ENCODE peak calls at places on chromosomes 3 and 15, in four cellular contexts. K, S, B and G are unnamed samples. For H3K4me1, the result is how much of the 10 kb centered on the place peaks cover.

GRCh38 chr15:61398310-61398709 is 169.2 kb upstream of the RORA start:
- DNase-seq in K (no peak), S (no peak), B (no peak), G (no peak)

GRCh38 chr3:13013151-13013561 is 60.1 kb downstream of the IQSEC1 start:
- DNase-seq in K (no peak), S (no peak), B (no peak), G (no peak)

GRCh38 chr3:37833790-37834189 is 27.9 kb upstream of the CTDSPL start:
- DNase-seq in K (no peak), S (no peak), B (peak), G (no peak)

GRCh38 chr15:28918141-28918983 is 32.6 kb downstream of the APBA2 start:
- DNase-seq in K (no peak), S (no peak), B (peak), G (no peak)

GRCh38 chr15:39939487-39940452 is 5.9 kb downstream of the EIF2AK4 start:
- DNase-seq in K (no peak), S (no peak), B (no peak), G (no peak)

GRCh38 chr3:72938471-72939265 is 50.8 kb downstream of the GXYLT2 start:
- DNase-seq in K (peak), S (peak), B (peak), G (peak)

GRCh38 chr15:52463638-52464037 is 65.0 kb downstream of the MYO5A start:
- DNase-seq in K (no peak), S (no peak), B (no peak), G (no peak)

GRCh38 chr15:85329561-85330421 is 50.6 kb upstream of the AKAP13 start:
- DNase-seq in K (no peak), S (no peak), B (peak), G (peak)

GRCh38 chr3:155519081-155519480 is 225.6 kb upstream of the STRIT1 start:
- DNase-seq in K (no peak), S (no peak), B (no peak), G (no peak)

GRCh38 chr3:55161256-55161655 is 233.4 kb upstream of the LRTM1 start:
- DNase-seq in K (no peak), S (no peak), B (no peak), G (no peak)

GRCh38 chr15:59137566-59137965 is 32.6 kb downstream of the CCNB2 start:
- DNase-seq in K (no peak), S (no peak), B (no peak), G (no peak)

GRCh38 chr15:39466428-39466827 is 114.5 kb upstream of the THBS1 start:
- DNase-seq in K (no peak), S (peak), B (no peak), G (no peak)

GRCh38 chr3:129346690-129347440 is 68.2 kb downstream of the HMCES start:
- DNase-seq in K (no peak), S (no peak), B (no peak), G (no peak)

GRCh38 chr15:62756326-62756994 is 286.1 kb upstream of the TPM1 start:
- DNase-seq in K (no peak), S (no peak), B (no peak), G (no peak)

GRCh38 chr3:126760541-126760940 is 56.5 kb downstream of the CHCHD6 start:
- DNase-seq in K (no peak), S (no peak), B (no peak), G (no peak)

GRCh38 chr3:71536376-71536965 is 47.1 kb downstream of the FOXP1 start:
- DNase-seq in K (no peak), S (no peak), B (no peak), G (no peak)

GRCh38 chr3:14206548-14207177 is 28.0 kb downstream of the LSM3 start:
- DNase-seq in K (no peak), S (no peak), B (no peak), G (no peak)

GRCh38 chr15:76648732-76649444 is 256.3 kb downstream of the SCAPER start:
- DNase-seq in K (no peak), S (no peak), B (no peak), G (no peak)

GRCh38 chr3:80697291-80697690 is 929.5 kb upstream of the ROBO1 start:
- DNase-seq in K (no peak), S (no peak), B (no peak), G (no peak)

GRCh38 chr3:41362638-41363559 is 163.6 kb downstream of the CTNNB1 start:
- DNase-seq in K (no peak), S (no peak), B (no peak), G (no peak)

GRCh38 chr3:72306800-72307341 is 521.9 kb upstream of the PROK2 start:
- DNase-seq in K (no peak), S (no peak), B (no peak), G (no peak)

GRCh38 chr15:84967380-84967779 is 14.3 kb upstream of the PDE8A start:
- DNase-seq in K (no peak), S (no peak), B (no peak), G (no peak)

GRCh38 chr3:38114052-38114874 is 22.7 kb downstream of the ACAA1 start:
- DNase-seq in K (no peak), S (no peak), B (no peak), G (no peak)

GRCh38 chr15:33425149-33425548 is 114.4 kb downstream of the RYR3 start:
- DNase-seq in K (no peak), S (no peak), B (no peak), G (no peak)

GRCh38 chr15:48373855-48374421 is 42.7 kb downstream of the DUT start:
- DNase-seq in K (no peak), S (no peak), B (peak), G (no peak)

GRCh38 chr15:31274496-31275330 is 51.9 kb upstream of the KLF13 start:
- DNase-seq in K (no peak), S (peak), B (no peak), G (no peak)

GRCh38 chr3:124858275-124858674 is 28.9 kb downstream of the ITGB5 start:
- DNase-seq in K (no peak), S (no peak), B (no peak), G (no peak)

GRCh38 chr3:177262396-177262795 is 65.1 kb upstream of the TBL1XR1 start:
- DNase-seq in K (no peak), S (no peak), B (no peak), G (no peak)

GRCh38 chr3:123076496-123077418 is 9.9 kb downstream of the PDIA5 start:
- DNase-seq in K (peak), S (peak), B (no peak), G (peak)

GRCh38 chr15:33068007-33068441 is 126.5 kb downstream of the FMN1 start:
- DNase-seq in K (no peak), S (peak), B (peak), G (peak)

GRCh38 chr3:9909221-9910013 is 6.8 kb downstream of the IL17RE start:
- DNase-seq in K (no peak), S (no peak), B (no peak), G (no peak)

GRCh38 chr3:24401090-24401810 is 93.4 kb downstream of the THRB start:
- DNase-seq in K (no peak), S (no peak), B (no peak), G (peak)

GRCh38 chr3:40196966-40197365 is 112.5 kb upstream of the EIF1B start:
- DNase-seq in K (no peak), S (no peak), B (no peak), G (no peak)

GRCh38 chr3:16203031-16203430 is 28.6 kb downstream of the GALNT15 start:
- DNase-seq in K (no peak), S (no peak), B (no peak), G (no peak)

GRCh38 chr3:9534429-9534828 is 19.2 kb downstream of the LHFPL4 start:
- DNase-seq in K (no peak), S (no peak), B (no peak), G (no peak)

GRCh38 chr3:12977117-12977808 is 96.0 kb downstream of the IQSEC1 start:
- DNase-seq in K (no peak), S (no peak), B (no peak), G (no peak)

DNA sequence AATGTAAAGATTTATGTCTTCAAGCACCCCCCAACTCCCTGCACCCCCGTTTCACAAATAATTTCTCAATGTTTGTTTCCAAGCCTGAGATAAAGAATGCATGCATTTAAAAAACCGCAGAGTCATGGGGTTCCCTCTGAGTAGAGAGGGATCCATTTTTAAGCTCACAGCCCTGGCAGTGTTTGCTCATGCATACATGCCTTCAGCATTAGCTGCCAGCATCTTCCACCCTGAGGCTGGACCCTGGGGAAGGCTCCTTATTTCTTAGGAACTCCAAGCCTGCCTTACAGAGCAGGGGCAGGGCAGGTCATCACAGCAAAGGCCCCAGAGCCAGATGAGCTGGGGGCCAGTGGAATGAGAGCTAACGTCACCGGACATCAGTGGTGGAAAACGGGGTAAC is 31.3 kb downstream of the TLE3 start:
- DNase-seq in K (no peak), S (no peak), B (no peak), G (no peak)
- H3K4me1 ChIP-seq in K (under half), S (half or more), B (under half), G (under half)

DNA sequence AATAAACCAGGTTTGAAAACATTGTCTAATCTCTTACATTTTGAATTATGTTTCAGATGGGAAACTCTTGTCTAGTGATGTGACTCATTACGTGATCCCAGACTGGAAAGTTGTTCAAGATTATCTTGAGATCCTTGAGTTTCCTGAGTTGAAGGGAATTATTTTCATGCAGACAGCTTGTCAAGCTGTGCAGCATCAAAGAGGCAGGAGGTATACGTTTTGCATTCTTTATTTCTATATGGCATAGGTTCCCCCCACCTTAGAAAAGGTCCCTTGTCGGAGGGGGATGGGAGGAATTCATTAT is 1.5 kb downstream of the DIS3L start:
- DNase-seq in K (no peak), S (no peak), B (peak), G (no peak)
- H3K4me3 ChIP-seq in K (peak), S (no peak), B (peak), G (no peak)

GRCh38 chr3:58154752-58155449 is 55.9 kb downstream of the DNASE1L3 start:
- DNase-seq in K (no peak), S (no peak), B (no peak), G (no peak)
- H3K4me1 ChIP-seq in K (under half), S (under half), B (under half), G (under half)

DNA sequence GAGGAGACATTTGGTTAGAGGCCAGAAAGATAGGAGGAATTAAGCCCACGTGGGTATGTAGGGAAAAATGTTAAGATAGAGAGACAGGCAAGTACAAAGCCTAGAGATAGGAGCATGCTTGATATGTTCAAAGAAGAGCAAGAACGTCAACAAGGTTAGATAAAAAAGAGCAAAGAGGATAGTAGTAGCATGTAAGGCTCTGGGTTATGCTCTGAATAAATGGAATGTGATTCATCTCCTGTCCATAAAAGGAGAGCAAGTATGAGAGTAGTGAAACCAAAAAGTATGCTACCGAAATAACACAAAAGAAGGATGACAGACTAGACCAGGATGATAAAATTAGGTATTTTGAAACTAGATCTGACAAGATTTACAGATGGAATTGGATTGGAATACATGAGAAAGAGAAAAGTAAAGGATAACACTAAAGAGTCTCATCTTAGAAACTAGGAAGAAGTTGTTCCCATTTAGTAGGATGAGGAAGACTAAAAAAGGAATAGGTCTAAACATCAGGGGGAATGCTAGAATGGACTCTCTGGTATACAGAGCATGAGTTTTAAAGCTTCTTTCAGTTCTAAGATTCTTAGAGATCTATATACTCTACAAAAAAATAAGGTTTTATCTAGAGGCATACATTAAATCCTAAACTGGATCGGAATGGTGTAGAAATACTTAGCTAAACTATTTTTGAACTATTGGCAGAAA is 59.1 kb downstream of the TRPM7 start:
- DNase-seq in K (no peak), S (no peak), B (no peak), G (no peak)
- H3K4me3 ChIP-seq in K (no peak), S (no peak), B (no peak), G (no peak)

GRCh38 chr3:149081772-149082171 is 4.6 kb downstream of the HLTF start:
- DNase-seq in K (no peak), S (no peak), B (no peak), G (no peak)

GRCh38 chr3:149085828-149086231 is 503 bp downstream of the HLTF start:
- DNase-seq in K (no peak), S (no peak), B (peak), G (peak)

GRCh38 chr3:149080011-149080698 is 6.2 kb downstream of the HLTF start:
- DNase-seq in K (no peak), S (no peak), B (no peak), G (no peak)

GRCh38 chr3:149077638-149078037 is 8.7 kb downstream of the HLTF start:
- DNase-seq in K (no peak), S (no peak), B (no peak), G (no peak)

GRCh38 chr3:149080699-149081091 is 5.6 kb downstream of the HLTF start:
- DNase-seq in K (no peak), S (no peak), B (no peak), G (no peak)
- H3K4me1 ChIP-seq in K (under half), S (under half), B (under half), G (under half)